ENCODE peak calls at places on chromosomes 3 and 15, in six cellular contexts. G is AML-193; Y is AG04450; A is WERI-Rb-1; I is activated T-helper 1 cell treated with anti-CD3 and anti-CD28 coated beads, Interleukin-2, amount 50 U/mL, for 16 hours; S is stimulated activated CD8-positive, alpha-beta memory T cell treated with anti-CD3 and anti-CD28 coated beads, Interleukin-2, amount 100 ng/mL, for 1 hour. T is an unnamed sample.

GRCh38 chr15:41828747-41829270 is 917 bp downstream of the JMJD7 start:
- DNase-seq in A (no peak), G (no peak), I (no peak), Y (no peak), S (no peak), T (no peak)

GRCh38 chr15:68627476-68627875 is 48.7 kb downstream of the CORO2B start:
- DNase-seq in Y (no peak), A (no peak), I (no peak), S (no peak), G (no peak), T (no peak)

GRCh38 chr3:136898954-136899353 is 36.9 kb downstream of the NCK1 start:
- DNase-seq in Y (no peak), I (no peak), G (no peak), S (no peak), A (no peak), T (no peak)

GRCh38 chr3:49641921-49642707 is 32.0 kb upstream of the APEH start:
- DNase-seq in Y (no peak), S (no peak), G (no peak), A (no peak), I (no peak), T (no peak)

GRCh38 chr3:31370093-31370666 is 162.5 kb upstream of the STT3B start:
- DNase-seq in A (no peak), I (no peak), S (no peak), Y (no peak), G (no peak), T (no peak)

GRCh38 chr3:141405581-141405980 is 37.3 kb downstream of the ZBTB38 start:
- DNase-seq in A (no peak), G (no peak), Y (no peak), I (no peak), S (no peak), T (no peak)

GRCh38 chr15:83436513-83437158 is 10.5 kb upstream of the SH3GL3 start:
- DNase-seq in Y (no peak), I (no peak), S (no peak), A (peak; percentile 16), G (no peak), T (peak; percentile 48)

GRCh38 chr15:64877435-64877834 is 34.3 kb upstream of the ANKDD1A start:
- DNase-seq in G (peak; percentile 38), S (no peak), Y (no peak), A (no peak), I (no peak), T (no peak)

GRCh38 chr3:135982404-135982761 is 16.9 kb downstream of the PPP2R3A start:
- DNase-seq in A (no peak), I (no peak), S (no peak), G (no peak), Y (no peak), T (no peak)

GRCh38 chr3:99620976-99621375 is 17.4 kb upstream of the COL8A1 start:
- DNase-seq in A (no peak), S (no peak), Y (no peak), I (no peak), G (no peak), T (no peak)

GRCh38 chr3:17811633-17812032 is 69.2 kb upstream of the TBC1D5 start:
- DNase-seq in S (no peak), G (no peak), Y (no peak), I (no peak), A (no peak), T (no peak)

GRCh38 chr15:84082739-84083138 is 152.8 kb upstream of the GOLGA6L4 start:
- DNase-seq in G (no peak), I (no peak), A (no peak), S (no peak), Y (no peak), T (no peak)

GRCh38 chr3:106792716-106793115 is 584.5 kb upstream of the CCDC54 start:
- DNase-seq in S (no peak), A (no peak), Y (no peak), G (no peak), I (no peak), T (no peak)

GRCh38 chr3:105868450-105868744 is 415 bp downstream of the CBLB start:
- DNase-seq in S (no peak), A (peak; percentile 64), G (no peak), I (no peak), Y (no peak), T (peak; percentile 57)

GRCh38 chr3:196284396-196284795 is 3.1 kb downstream of the PCYT1A start:
- DNase-seq in G (no peak), S (no peak), A (no peak), I (no peak), Y (no peak), T (no peak)

GRCh38 chr15:56454841-56455240 is 10.1 kb downstream of the MNS1 start:
- DNase-seq in I (no peak), S (no peak), G (no peak), A (no peak), Y (no peak), T (no peak)

GRCh38 chr3:146469206-146470017 is at the start of gene PLSCR2:
- DNase-seq in I (peak; percentile 37), G (no peak), S (peak; percentile 49), Y (no peak), A (peak; percentile 24), T (no peak)

GRCh38 chr15:89628301-89628700 is 27.0 kb downstream of the KIF7 start:
- DNase-seq in G (no peak), S (no peak), A (no peak), I (no peak), Y (no peak), T (no peak)

GRCh38 chr15:58985443-58985842 is 2.0 kb upstream of the RNF111 start:
- DNase-seq in Y (no peak), S (no peak), I (no peak), G (no peak), A (no peak), T (no peak)

GRCh38 chr3:95227092-95227491 is 1164.2 kb downstream of the NSUN3 start:
- DNase-seq in I (no peak), G (no peak), Y (no peak), S (no peak), A (no peak), T (no peak)

GRCh38 chr3:156727519-156728205 is 53.3 kb downstream of the TIPARP start:
- DNase-seq in A (no peak), S (no peak), G (no peak), I (no peak), Y (no peak), T (no peak)

GRCh38 chr3:52268036-52268435 is 10.4 kb downstream of the WDR82 start:
- DNase-seq in A (no peak), S (no peak), Y (no peak), I (no peak), G (no peak), T (no peak)

GRCh38 chr15:25437751-25438600 is 848 bp downstream of the UBE3A start:
- DNase-seq in G (no peak), A (peak; percentile 59), Y (no peak), I (peak; percentile 15), S (peak; percentile 31), T (peak; percentile 60)

GRCh38 chr15:73575636-73576247 is 57.4 kb downstream of the NPTN start:
- DNase-seq in S (no peak), A (no peak), I (no peak), G (no peak), Y (no peak), T (no peak)

GRCh38 chr3:115790759-115791158 is 167.4 kb downstream of the GAP43 start:
- DNase-seq in S (peak; percentile 37), Y (peak; percentile 83), I (no peak), G (no peak), A (no peak), T (no peak)

GRCh38 chr3:142210144-142210543 is 15.2 kb downstream of the GK5 start:
- DNase-seq in G (no peak), Y (no peak), I (no peak), S (no peak), A (no peak), T (no peak)

GRCh38 chr3:169999433-169999832 is 32.8 kb downstream of the SEC62 start:
- DNase-seq in G (no peak), S (no peak), A (no peak), Y (no peak), I (no peak), T (no peak)

GRCh38 chr3:102079809-102080197 is 230.5 kb downstream of the NFKBIZ start:
- DNase-seq in A (no peak), I (no peak), G (no peak), S (no peak), Y (no peak), T (no peak)

GRCh38 chr15:88974392-88974791 is 61.2 kb upstream of the MFGE8 start:
- DNase-seq in A (no peak), G (no peak), S (no peak), Y (no peak), I (no peak), T (no peak)

GRCh38 chr3:46659285-46659684 is 34.2 kb downstream of the ALS2CL start:
- DNase-seq in S (no peak), G (no peak), Y (no peak), I (no peak), A (no peak), T (no peak)

GRCh38 chr3:8488436-8488835 is 13.2 kb upstream of the LMCD1 start:
- DNase-seq in A (no peak), Y (no peak), S (no peak), G (no peak), I (no peak), T (no peak)

GRCh38 chr15:29813009-29813408 is 9.3 kb downstream of the TJP1 start:
- DNase-seq in I (no peak), Y (no peak), A (no peak), G (no peak), S (no peak), T (no peak)

GRCh38 chr3:52820741-52821140 is 9.7 kb downstream of the ITIH4 start:
- DNase-seq in A (peak; percentile 66), G (no peak), I (no peak), Y (no peak), S (no peak), T (peak; percentile 62)

GRCh38 chr15:66298803-66299251 is 5.5 kb downstream of the DIS3L start:
- DNase-seq in I (no peak), A (no peak), S (no peak), G (no peak), Y (no peak), T (no peak)

T was measured in SK-N-DZ.